ENCODE peak calls at places on chromosomes 4 and X, in nine cellular contexts. One of them, this sample, is unnamed.

GRCh38 chrX:2401590-2402360 is 99.0 kb downstream of the DHRSX start:
- DNase-seq in IMR-90: no peak
- DNase-seq in SK-N-SH: no peak
- DNase-seq in neural progenitor cell: peak; percentile 94
- DNase-seq in K562: no peak
- DNase-seq in hepatocyte: peak; percentile 55
- DNase-seq in HCT116: peak; percentile 89
- DNase-seq in HepG2: peak; percentile 94
- DNase-seq in H1: no peak
- DNase-seq in this sample: peak; percentile 78

GRCh38 chr4:95506264-95506663 is 42.5 kb downstream of the UNC5C start:
- DNase-seq in IMR-90: peak; percentile 12
- DNase-seq in SK-N-SH: no peak
- DNase-seq in neural progenitor cell: no peak
- DNase-seq in K562: no peak
- DNase-seq in hepatocyte: no peak
- DNase-seq in HCT116: peak; percentile 57
- DNase-seq in HepG2: no peak
- DNase-seq in H1: no peak
- DNase-seq in this sample: peak; percentile 94

GRCh38 chr4:67871867-67872266 is 11.9 kb downstream of the TMPRSS11D start:
- DNase-seq in IMR-90: peak; percentile 61
- DNase-seq in SK-N-SH: peak; percentile 20
- DNase-seq in neural progenitor cell: peak; percentile 33
- DNase-seq in K562: no peak
- DNase-seq in hepatocyte: peak; percentile 58
- DNase-seq in HCT116: peak; percentile 37
- DNase-seq in HepG2: peak; percentile 24
- DNase-seq in H1: no peak
- DNase-seq in this sample: peak; percentile 28

GRCh38 chr4:76272582-76272981 is 21.1 kb downstream of the FAM47E start:
- DNase-seq in IMR-90: no peak
- DNase-seq in SK-N-SH: no peak
- DNase-seq in neural progenitor cell: no peak
- DNase-seq in K562: no peak
- DNase-seq in hepatocyte: no peak
- DNase-seq in HCT116: no peak
- DNase-seq in HepG2: no peak
- DNase-seq in H1: no peak
- DNase-seq in this sample: no peak

GRCh38 chr4:8106451-8107025 is 52.1 kb downstream of the ABLIM2 start:
- DNase-seq in IMR-90: no peak
- DNase-seq in SK-N-SH: no peak
- DNase-seq in neural progenitor cell: no peak
- DNase-seq in K562: no peak
- DNase-seq in hepatocyte: no peak
- DNase-seq in HCT116: no peak
- DNase-seq in HepG2: no peak
- DNase-seq in H1: no peak
- DNase-seq in this sample: no peak

GRCh38 chr4:171954650-171955049 is 141.4 kb downstream of the GALNTL6 start:
- DNase-seq in IMR-90: no peak
- DNase-seq in SK-N-SH: no peak
- DNase-seq in neural progenitor cell: no peak
- DNase-seq in K562: no peak
- DNase-seq in hepatocyte: no peak
- DNase-seq in HCT116: peak; percentile 4
- DNase-seq in HepG2: no peak
- DNase-seq in H1: no peak
- DNase-seq in this sample: no peak

GRCh38 chrX:69221239-69222102 is 56.2 kb upstream of the PJA1 start:
- DNase-seq in IMR-90: no peak
- DNase-seq in SK-N-SH: no peak
- DNase-seq in neural progenitor cell: peak; percentile 70
- DNase-seq in K562: no peak
- DNase-seq in hepatocyte: no peak
- DNase-seq in HCT116: no peak
- DNase-seq in HepG2: no peak
- DNase-seq in H1: peak; percentile 61
- DNase-seq in this sample: no peak

GRCh38 chr4:2786152-2786671 is 6.7 kb upstream of the SH3BP2 start:
- DNase-seq in IMR-90: no peak
- DNase-seq in SK-N-SH: no peak
- DNase-seq in neural progenitor cell: no peak
- DNase-seq in K562: no peak
- DNase-seq in hepatocyte: no peak
- DNase-seq in HCT116: no peak
- DNase-seq in HepG2: no peak
- DNase-seq in H1: no peak
- DNase-seq in this sample: no peak

GRCh38 chr4:47337893-47338292 is 125.6 kb downstream of the COMMD8 start:
- DNase-seq in IMR-90: no peak
- DNase-seq in SK-N-SH: no peak
- DNase-seq in neural progenitor cell: no peak
- DNase-seq in K562: no peak
- DNase-seq in hepatocyte: no peak
- DNase-seq in HCT116: no peak
- DNase-seq in HepG2: no peak
- DNase-seq in H1: no peak
- DNase-seq in this sample: no peak

GRCh38 chrX:136209016-136209738 is 42.0 kb downstream of the MAP7D3 start:
- DNase-seq in IMR-90: peak; percentile 56
- DNase-seq in SK-N-SH: peak; percentile 62
- DNase-seq in neural progenitor cell: peak; percentile 44
- DNase-seq in K562: peak; percentile 50
- DNase-seq in hepatocyte: peak; percentile 34
- DNase-seq in HCT116: no peak
- DNase-seq in HepG2: no peak
- DNase-seq in H1: no peak
- DNase-seq in this sample: peak; percentile 30

GRCh38 chr4:88352062-88352461 is 26.6 kb upstream of the HERC6 start:
- DNase-seq in IMR-90: peak; percentile 16
- DNase-seq in SK-N-SH: no peak
- DNase-seq in neural progenitor cell: no peak
- DNase-seq in K562: no peak
- DNase-seq in hepatocyte: no peak
- DNase-seq in HCT116: no peak
- DNase-seq in HepG2: no peak
- DNase-seq in H1: peak; percentile 8
- DNase-seq in this sample: peak; percentile 63

GRCh38 chrX:133415276-133416105 is at the start of gene GPC4:
- DNase-seq in IMR-90: no peak
- DNase-seq in SK-N-SH: peak; percentile 76
- DNase-seq in neural progenitor cell: peak; percentile 74
- DNase-seq in K562: no peak
- DNase-seq in hepatocyte: peak; percentile 67
- DNase-seq in HCT116: peak; percentile 57
- DNase-seq in HepG2: no peak
- DNase-seq in H1: peak; percentile 79
- DNase-seq in this sample: peak; percentile 38

GRCh38 chr4:25937801-25938200 is 23.8 kb downstream of the SMIM20 start:
- DNase-seq in IMR-90: peak; percentile 49
- DNase-seq in SK-N-SH: no peak
- DNase-seq in neural progenitor cell: no peak
- DNase-seq in K562: no peak
- DNase-seq in hepatocyte: no peak
- DNase-seq in HCT116: no peak
- DNase-seq in HepG2: no peak
- DNase-seq in H1: no peak
- DNase-seq in this sample: peak; percentile 82

DNA sequence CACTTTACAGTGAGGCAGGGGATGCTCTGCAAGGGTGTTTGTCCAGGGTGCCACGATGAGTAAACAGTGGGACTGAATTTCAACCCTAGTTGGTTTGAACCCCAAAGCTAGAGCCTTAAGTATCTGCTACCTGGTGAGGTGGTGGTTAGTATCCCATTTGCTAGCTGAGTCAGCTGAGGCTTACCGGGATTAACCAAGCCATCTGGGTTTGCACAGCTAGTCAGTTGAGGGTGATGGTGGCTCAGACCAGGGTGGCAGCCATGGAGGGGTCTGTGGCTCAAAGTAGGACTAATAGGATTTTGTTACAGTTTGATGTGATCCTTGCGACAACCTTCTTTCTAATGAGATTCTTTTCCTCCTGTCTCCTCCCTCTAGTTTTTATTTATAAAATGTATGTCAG is 1.9 kb downstream of the EVC start:
- DNase-seq in IMR-90: no peak
- DNase-seq in SK-N-SH: no peak
- DNase-seq in neural progenitor cell: no peak
- DNase-seq in K562: no peak
- DNase-seq in hepatocyte: no peak
- DNase-seq in HCT116: no peak
- DNase-seq in HepG2: no peak
- DNase-seq in H1: no peak
- DNase-seq in this sample: no peak
- H3K4me2 ChIP-seq in IMR-90: peak overlapping the region; percentile 95
- H3K4me2 ChIP-seq in SK-N-SH: peak overlapping the region; percentile 81
- H3K4me2 ChIP-seq in neural progenitor cell: no peak overlapping the region
- H3K4me2 ChIP-seq in K562: no peak overlapping the region
- H3K4me2 ChIP-seq in hepatocyte: no peak overlapping the region
- H3K4me2 ChIP-seq in HCT116: no peak overlapping the region
- H3K4me2 ChIP-seq in HepG2: peak overlapping the region; percentile 96
- H3K4me2 ChIP-seq in H1: no peak overlapping the region
- H3K4me2 ChIP-seq in this sample: peak overlapping the region; percentile 93

DNA sequence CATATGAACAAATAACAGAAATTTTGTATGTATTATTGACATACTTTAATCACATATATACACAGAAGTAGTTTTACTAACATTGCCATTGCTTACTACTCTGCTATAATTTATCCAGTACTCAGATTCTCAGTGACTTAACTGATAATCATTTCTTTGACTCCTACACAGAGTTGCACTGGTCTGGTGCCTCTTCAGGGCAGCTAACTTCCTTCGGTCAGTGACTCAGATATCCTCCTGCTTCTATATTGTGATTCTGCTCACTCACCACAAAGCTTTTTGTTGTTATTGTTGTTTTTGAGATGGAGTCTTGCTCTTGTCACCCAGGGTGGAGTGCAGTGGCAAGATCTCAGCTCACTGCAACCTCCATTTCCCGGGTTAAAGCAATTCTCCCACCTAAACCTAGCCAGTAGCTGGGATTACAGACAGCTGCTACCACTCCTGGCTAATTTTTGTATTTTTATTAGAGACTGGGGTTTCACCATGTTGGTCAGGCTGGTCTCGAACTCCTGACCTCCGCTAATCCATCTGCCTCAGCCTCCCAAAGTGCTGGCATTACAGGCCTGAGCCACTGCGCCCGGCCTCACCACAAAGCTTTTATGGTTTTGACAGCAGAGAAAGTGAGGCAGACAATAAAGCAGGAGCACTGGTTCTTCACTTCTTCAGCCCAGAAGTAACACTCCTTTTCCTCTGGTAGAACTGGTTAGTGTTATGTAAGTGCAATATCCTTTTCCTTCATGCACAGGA is 499.3 kb downstream of the EPHA5 start:
- DNase-seq in IMR-90: no peak
- DNase-seq in SK-N-SH: no peak
- DNase-seq in neural progenitor cell: no peak
- DNase-seq in K562: no peak
- DNase-seq in hepatocyte: no peak
- DNase-seq in HCT116: no peak
- DNase-seq in HepG2: no peak
- DNase-seq in H1: no peak
- DNase-seq in this sample: no peak
- H2AFZ ChIP-seq in IMR-90: no peak overlapping the region
- H2AFZ ChIP-seq in SK-N-SH: no peak overlapping the region
- H2AFZ ChIP-seq in neural progenitor cell: peak overlapping the region; percentile 64
- H2AFZ ChIP-seq in K562: no peak overlapping the region
- H2AFZ ChIP-seq in hepatocyte: no peak overlapping the region
- H2AFZ ChIP-seq in HCT116: no peak overlapping the region
- H2AFZ ChIP-seq in HepG2: no peak overlapping the region
- H2AFZ ChIP-seq in H1: peak overlapping the region; percentile 92
- H2AFZ ChIP-seq in this sample: peak overlapping the region; percentile 23

GRCh38 chr4:139924782-139925181 is 229.2 kb downstream of the MAML3 start:
- DNase-seq in IMR-90: no peak
- DNase-seq in SK-N-SH: no peak
- DNase-seq in neural progenitor cell: no peak
- DNase-seq in K562: no peak
- DNase-seq in hepatocyte: no peak
- DNase-seq in HCT116: no peak
- DNase-seq in HepG2: no peak
- DNase-seq in H1: no peak
- DNase-seq in this sample: no peak

GRCh38 chr4:139919513-139919912 is 234.5 kb downstream of the MAML3 start:
- DNase-seq in IMR-90: peak; percentile 65
- DNase-seq in SK-N-SH: no peak
- DNase-seq in neural progenitor cell: no peak
- DNase-seq in K562: no peak
- DNase-seq in hepatocyte: no peak
- DNase-seq in HCT116: no peak
- DNase-seq in HepG2: no peak
- DNase-seq in H1: no peak
- DNase-seq in this sample: peak; percentile 76

GRCh38 chr4:139920552-139920951 is 233.4 kb downstream of the MAML3 start:
- DNase-seq in IMR-90: no peak
- DNase-seq in SK-N-SH: no peak
- DNase-seq in neural progenitor cell: peak; percentile 25
- DNase-seq in K562: no peak
- DNase-seq in hepatocyte: no peak
- DNase-seq in HCT116: no peak
- DNase-seq in HepG2: no peak
- DNase-seq in H1: no peak
- DNase-seq in this sample: no peak

GRCh38 chr4:139921551-139922184 is 232.3 kb downstream of the MAML3 start:
- DNase-seq in IMR-90: no peak
- DNase-seq in SK-N-SH: no peak
- DNase-seq in neural progenitor cell: peak; percentile 40
- DNase-seq in K562: no peak
- DNase-seq in hepatocyte: no peak
- DNase-seq in HCT116: no peak
- DNase-seq in HepG2: peak; percentile 48
- DNase-seq in H1: no peak
- DNase-seq in this sample: no peak

GRCh38 chr4:139922625-139923024 is 231.4 kb downstream of the MAML3 start:
- DNase-seq in IMR-90: peak; percentile 50
- DNase-seq in SK-N-SH: no peak
- DNase-seq in neural progenitor cell: no peak
- DNase-seq in K562: no peak
- DNase-seq in hepatocyte: no peak
- DNase-seq in HCT116: no peak
- DNase-seq in HepG2: no peak
- DNase-seq in H1: no peak
- DNase-seq in this sample: peak; percentile 43
- H4K20me1 ChIP-seq in IMR-90: no peaks in the 10 kb centered on the region
- H4K20me1 ChIP-seq in SK-N-SH: no peaks in the 10 kb centered on the region
- H4K20me1 ChIP-seq in neural progenitor cell: peaks cover 27% of the 10 kb centered on the region
- H4K20me1 ChIP-seq in K562: no peaks in the 10 kb centered on the region
- H4K20me1 ChIP-seq in hepatocyte: no peaks in the 10 kb centered on the region
- H4K20me1 ChIP-seq in HCT116: no peaks in the 10 kb centered on the region
- H4K20me1 ChIP-seq in HepG2: no peaks in the 10 kb centered on the region
- H4K20me1 ChIP-seq in H1: no peaks in the 10 kb centered on the region
- H4K20me1 ChIP-seq in this sample: no peaks in the 10 kb centered on the region

DNA sequence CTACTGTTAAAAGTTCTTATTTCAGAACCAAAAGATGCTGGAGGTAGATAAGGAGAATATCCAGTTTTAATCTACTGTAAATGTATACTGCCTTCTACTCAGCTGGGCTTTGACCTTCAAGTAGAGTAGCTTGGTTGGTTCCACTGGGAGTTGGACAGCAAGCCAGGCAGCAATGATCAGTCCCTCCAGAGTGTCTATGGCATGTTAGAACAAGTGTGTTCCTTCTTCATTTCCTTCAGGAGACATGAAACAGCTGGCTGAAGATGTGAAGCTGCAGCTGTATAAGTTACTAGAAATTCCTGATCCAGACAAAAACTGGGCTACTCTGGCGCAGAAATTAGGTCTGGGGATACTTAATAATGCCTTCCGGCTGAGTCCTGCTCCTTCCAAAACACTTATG is 111.0 kb downstream of the NFKB1 start:
- DNase-seq in IMR-90: no peak
- DNase-seq in SK-N-SH: no peak
- DNase-seq in neural progenitor cell: no peak
- DNase-seq in K562: no peak
- DNase-seq in hepatocyte: no peak
- DNase-seq in HCT116: no peak
- DNase-seq in HepG2: no peak
- DNase-seq in H1: no peak
- DNase-seq in this sample: no peak
- H3K4me2 ChIP-seq in IMR-90: no peak overlapping the region
- H3K4me2 ChIP-seq in SK-N-SH: no peak overlapping the region
- H3K4me2 ChIP-seq in neural progenitor cell: no peak overlapping the region
- H3K4me2 ChIP-seq in K562: no peak overlapping the region
- H3K4me2 ChIP-seq in hepatocyte: no peak overlapping the region
- H3K4me2 ChIP-seq in HCT116: no peak overlapping the region
- H3K4me2 ChIP-seq in HepG2: no peak overlapping the region
- H3K4me2 ChIP-seq in H1: no peak overlapping the region
- H3K4me2 ChIP-seq in this sample: no peak overlapping the region